ENCODE peak calls at places on chromosomes 1 and 21, in four cellular contexts. K is HCT116, M is H1, D is GM12878. F is an unnamed sample.
A peak's percentile ranks its signal among the peaks of the same experiment; 100 is the strongest.

GRCh38 chr1:240234477-240235225 is 143.0 kb downstream of the FMN2 start:
- DNase-seq in K (no peak), M (no peak), D (no peak), F (no peak)

GRCh38 chr21:30714946-30715345 is 3.6 kb downstream of the KRTAP21-3 start:
- DNase-seq in K (no peak), M (no peak), D (no peak), F (no peak)

GRCh38 chr1:81920245-81920740 is 119.6 kb downstream of the ADGRL2 start:
- DNase-seq in K (no peak), M (peak; percentile 59), D (no peak), F (no peak)

GRCh38 chr1:227428803-227429202 is 110.5 kb upstream of the CDC42BPA start:
- DNase-seq in K (no peak), M (no peak), D (no peak), F (peak; percentile 58)

GRCh38 chr1:30929135-30929889 is 20.8 kb upstream of the SDC3 start:
- DNase-seq in K (no peak), M (peak; percentile 86), D (no peak), F (peak; percentile 68)

GRCh38 chr1:12339861-12340557 is 110.2 kb downstream of the VPS13D start:
- DNase-seq in K (no peak), M (no peak), D (no peak), F (no peak)

GRCh38 chr1:20184997-20185833 is 681 bp upstream of the UBXN10 start:
- DNase-seq in K (no peak), M (no peak), D (no peak), F (no peak)

GRCh38 chr1:52520149-52520548 is 32.7 kb downstream of the TUT4 start:
- DNase-seq in K (no peak), M (no peak), D (no peak), F (no peak)

GRCh38 chr21:45525153-45525909 is 16.9 kb downstream of the SLC19A1 start:
- DNase-seq in K (no peak), M (no peak), D (no peak), F (peak; percentile 92)

GRCh38 chr1:59096501-59096900 is 200.4 kb upstream of the FGGY start:
- DNase-seq in K (no peak), M (no peak), D (no peak), F (no peak)

GRCh38 chr1:116020668-116021272 is 44.5 kb downstream of the SLC22A15 start:
- DNase-seq in K (peak; percentile 57), M (peak; percentile 63), D (no peak), F (peak; percentile 67)

GRCh38 chr1:30798389-30798951 is 40.9 kb upstream of the LAPTM5 start:
- DNase-seq in K (no peak), M (no peak), D (no peak), F (no peak)

GRCh38 chr1:234848972-234849641 is 239.1 kb upstream of the IRF2BP2 start:
- DNase-seq in K (no peak), M (no peak), D (no peak), F (no peak)

GRCh38 chr1:208668991-208669390 is 424.8 kb upstream of the PLXNA2 start:
- DNase-seq in K (no peak), M (no peak), D (no peak), F (no peak)

GRCh38 chr1:15425961-15426360 is 12.3 kb upstream of the CTRC start:
- DNase-seq in K (no peak), M (no peak), D (no peak), F (no peak)

GRCh38 chr1:15424981-15425380 is 13.3 kb upstream of the CTRC start:
- DNase-seq in K (no peak), M (no peak), D (no peak), F (no peak)

GRCh38 chr1:15427280-15427666 is 11.0 kb upstream of the CTRC start:
- DNase-seq in K (no peak), M (no peak), D (no peak), F (no peak)

GRCh38 chr1:15425521-15425920 is 12.7 kb upstream of the CTRC start:
- DNase-seq in K (no peak), M (no peak), D (no peak), F (no peak)

DNA sequence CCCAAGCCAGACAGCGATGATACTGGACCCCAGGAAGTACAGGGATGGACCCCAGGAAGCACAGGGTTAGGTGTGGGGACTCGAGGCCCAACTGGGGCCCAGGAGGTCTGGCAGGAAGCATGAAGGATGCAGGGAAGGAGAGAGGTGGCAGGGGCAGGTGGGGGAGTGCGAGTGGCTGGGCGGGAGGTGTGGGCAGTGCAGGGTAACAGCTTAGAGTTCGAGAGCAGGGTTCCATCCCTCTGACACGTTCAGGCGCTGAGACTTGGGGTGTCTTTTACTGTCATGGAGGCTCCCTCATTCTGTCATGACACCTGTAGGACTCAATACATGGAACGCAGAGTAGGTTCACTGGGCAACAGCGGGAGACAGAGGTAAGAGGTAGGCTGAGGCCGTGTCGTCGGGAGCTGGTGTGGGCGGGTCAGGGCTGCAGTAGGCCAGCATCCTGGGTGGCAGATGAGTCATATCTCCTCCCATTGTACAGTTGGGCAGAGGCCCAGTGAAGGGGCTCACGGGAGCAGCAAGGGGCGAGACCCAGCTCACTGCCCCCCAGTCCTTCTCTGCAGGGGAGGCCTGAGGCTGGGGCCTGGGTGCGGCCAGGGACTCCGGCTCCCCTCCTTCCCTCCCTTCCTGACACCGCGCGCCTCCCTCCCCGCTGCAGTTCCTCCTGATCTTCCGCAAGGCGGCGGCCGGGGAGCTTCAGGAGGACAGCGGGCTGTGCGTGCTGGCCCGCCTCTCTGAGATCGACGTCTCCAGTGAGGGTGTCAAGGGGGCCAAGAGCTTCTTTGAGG is 11.6 kb upstream of the CTRC start:
- DNase-seq in K (no peak), M (peak; percentile 67), D (no peak), F (no peak)
- H4K20me1 ChIP-seq in K (peaks cover 5% of the 10 kb centered on the region), M (peaks cover 3% of the 10 kb centered on the region), D (peaks cover 4% of the 10 kb centered on the region), F (no peaks in the 10 kb centered on the region)

DNA sequence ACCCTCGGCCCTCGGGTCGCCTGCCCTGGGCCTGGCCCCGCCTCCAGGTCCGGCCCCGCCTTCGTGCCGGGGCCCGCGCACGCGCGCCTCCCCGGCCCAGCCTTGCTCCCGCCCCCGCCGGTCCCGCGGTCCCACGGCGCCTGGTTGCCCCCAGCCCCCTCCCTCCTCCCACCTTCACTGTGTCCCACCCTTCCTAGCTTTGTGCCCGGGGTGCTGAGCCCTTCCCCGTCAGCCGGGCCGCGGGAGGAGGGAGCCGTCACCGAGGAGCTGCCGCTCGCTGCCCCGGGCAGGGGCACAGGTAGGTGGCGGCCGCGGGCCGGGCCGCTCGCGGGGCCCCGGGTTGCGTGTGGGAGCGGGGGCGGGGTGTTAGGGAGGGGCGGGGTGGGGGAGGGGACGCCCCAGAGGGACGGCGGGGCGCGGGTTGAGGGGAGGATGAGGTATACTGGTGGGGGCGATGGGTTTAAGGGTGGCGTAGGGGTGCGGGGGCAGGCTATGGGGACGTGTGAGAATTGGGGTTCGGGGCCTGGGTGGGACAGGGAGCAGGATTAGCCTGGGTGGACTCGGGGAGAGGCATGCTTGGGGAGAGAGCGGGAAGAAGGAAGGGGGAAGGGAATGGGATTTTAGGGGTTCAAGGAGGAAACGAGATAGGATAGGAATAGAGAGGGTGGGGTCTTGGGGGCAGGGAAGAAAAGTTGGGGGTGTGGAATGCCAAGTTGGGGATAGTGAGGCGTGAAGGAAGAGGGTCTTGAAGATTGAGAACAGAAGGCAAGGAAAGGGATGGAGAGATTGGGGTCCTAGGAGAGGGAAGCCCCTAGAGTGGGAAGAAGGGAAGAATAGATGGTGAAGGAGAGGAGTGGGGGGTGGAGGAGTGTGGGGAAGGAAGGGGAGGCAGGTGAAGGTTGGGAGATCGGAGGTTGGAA is at the start of gene LRRC42:
- DNase-seq in K (no peak), M (no peak), D (no peak), F (no peak)
- TF ChIP-seq MAX in K (no peak), M (no peak), D (no peak), F (peak; percentile 14)

GRCh38 chr1:27872059-27872801 is at the start of gene THEMIS2:
- DNase-seq in K (no peak), M (peak; percentile 88), D (no peak), F (no peak)
- TF ChIP-seq POLR2A in K (no peak), M (peak; percentile 24), D (peak; percentile 88), F (peak; percentile 31)

GRCh38 chr1:41807390-41807789 is 111.3 kb downstream of the HIVEP3 start:
- DNase-seq in K (no peak), M (no peak), D (no peak), F (no peak)
- H4K20me1 ChIP-seq in K (no peaks in the 10 kb centered on the region), M (no peaks in the 10 kb centered on the region), D (no peaks in the 10 kb centered on the region), F (peaks cover 3% of the 10 kb centered on the region)

GRCh38 chr1:2212542-2213491 is 15.3 kb upstream of the SKI start:
- DNase-seq in K (peak; percentile 81), M (peak; percentile 92), D (no peak), F (peak; percentile 50)
- TF ChIP-seq MAX in K (no peak), M (peak; percentile 58), D (no peak), F (no peak)

GRCh38 chr1:45011837-45012638 is at the start of gene UROD:
- DNase-seq in K (peak; percentile 93), M (peak; percentile 91), D (peak; percentile 90), F (peak; percentile 94)
- TF ChIP-seq POLR2A in K (peak; percentile 85), M (peak; percentile 86), D (peak; percentile 86), F (peak; percentile 96)

GRCh38 chr1:197917813-197918646 is 858 bp downstream of the LHX9 start:
- DNase-seq in K (no peak), M (peak; percentile 65), D (no peak), F (no peak)
- H4K20me1 ChIP-seq in K (no peaks in the 10 kb centered on the region), M (peaks cover 5% of the 10 kb centered on the region), D (no peaks in the 10 kb centered on the region), F (no peaks in the 10 kb centered on the region)

GRCh38 chr1:219040291-219040690 is 133.4 kb upstream of the LYPLAL1 start:
- DNase-seq in K (no peak), M (no peak), D (no peak), F (no peak)
- TF ChIP-seq MAX in K (no peak), M (no peak), D (no peak), F (no peak)

DNA sequence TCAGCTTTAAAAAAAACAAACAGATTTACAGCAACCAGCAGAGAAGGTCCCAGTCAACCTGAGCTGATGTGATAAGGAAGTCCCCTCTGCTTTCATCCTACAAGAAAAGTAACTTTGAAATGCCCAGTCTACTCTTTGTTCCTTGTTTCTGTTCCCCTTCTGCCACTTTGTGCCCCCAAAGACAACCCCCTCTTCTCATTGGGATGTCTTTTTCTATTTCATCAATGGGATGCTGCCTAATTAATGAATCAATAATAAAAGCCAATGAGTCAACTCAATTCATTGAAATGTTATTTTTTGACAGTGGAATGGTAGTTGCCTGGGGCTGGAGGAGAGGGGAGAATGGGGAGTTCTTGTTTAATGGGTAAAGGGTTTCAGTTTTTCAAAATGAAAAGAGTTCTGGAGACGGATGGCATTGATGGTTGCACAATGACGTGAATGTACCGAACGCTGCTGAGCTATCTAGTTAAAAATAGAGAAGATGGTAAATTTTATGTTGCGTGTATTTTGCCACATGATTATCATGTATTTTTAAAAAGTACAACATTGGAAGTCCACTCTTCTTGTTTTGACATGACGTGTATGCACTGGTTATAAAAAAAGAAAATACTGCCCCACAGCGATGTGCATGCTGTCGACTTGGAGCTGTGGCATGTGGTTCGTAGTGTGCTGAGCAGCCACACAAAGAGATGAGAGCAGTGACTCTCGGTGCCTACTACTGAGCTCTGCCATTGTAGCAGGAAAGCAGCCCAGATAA is 22.4 kb upstream of the PADI2 start:
- DNase-seq in K (no peak), M (no peak), D (peak; percentile 85), F (no peak)
- TF ChIP-seq POLR2A in K (no peak), M (no peak), D (no peak), F (no peak)